ENCODE peak calls at places on chromosomes 12 and 14, in five cellular contexts. One of them, this sample, is unnamed.

GRCh38 chr12:16346931-16347330 is 514 bp upstream of the MGST1 start:
- DNase-seq in GM13977: no peak
- DNase-seq in right atrium auricular region: no peak
- DNase-seq in stimulated activated CD4-positive, alpha-beta T cell treated with anti-CD3 and anti-CD28 coated beads, Interleukin-12 subunit alpha, Interleukin-12 subunit beta, amount 100 ng/mL, for 48 hours: no peak
- DNase-seq in stimulated activated CD8-positive, alpha-beta memory T cell treated with anti-CD3 and anti-CD28 coated beads, Interleukin-15, amount 100 ng/mL, for 4 hours: no peak
- DNase-seq in this sample: no peak

GRCh38 chr14:100303179-100303578 is 3.1 kb downstream of the SLC25A29 start:
- DNase-seq in stimulated activated CD8-positive, alpha-beta memory T cell treated with anti-CD3 and anti-CD28 coated beads, Interleukin-15, amount 100 ng/mL, for 4 hours: no peak
- DNase-seq in stimulated activated CD4-positive, alpha-beta T cell treated with anti-CD3 and anti-CD28 coated beads, Interleukin-12 subunit alpha, Interleukin-12 subunit beta, amount 100 ng/mL, for 48 hours: no peak
- DNase-seq in right atrium auricular region: no peak
- DNase-seq in GM13977: no peak
- DNase-seq in this sample: peak; percentile 43

GRCh38 chr14:57854571-57854970 is 11.3 kb downstream of the SLC35F4 start:
- DNase-seq in stimulated activated CD4-positive, alpha-beta T cell treated with anti-CD3 and anti-CD28 coated beads, Interleukin-12 subunit alpha, Interleukin-12 subunit beta, amount 100 ng/mL, for 48 hours: no peak
- DNase-seq in right atrium auricular region: no peak
- DNase-seq in stimulated activated CD8-positive, alpha-beta memory T cell treated with anti-CD3 and anti-CD28 coated beads, Interleukin-15, amount 100 ng/mL, for 4 hours: no peak
- DNase-seq in GM13977: no peak
- DNase-seq in this sample: no peak

GRCh38 chr12:102300824-102301461 is 103.3 kb upstream of the PMCH start:
- DNase-seq in GM13977: peak; percentile 43
- DNase-seq in stimulated activated CD8-positive, alpha-beta memory T cell treated with anti-CD3 and anti-CD28 coated beads, Interleukin-15, amount 100 ng/mL, for 4 hours: no peak
- DNase-seq in stimulated activated CD4-positive, alpha-beta T cell treated with anti-CD3 and anti-CD28 coated beads, Interleukin-12 subunit alpha, Interleukin-12 subunit beta, amount 100 ng/mL, for 48 hours: no peak
- DNase-seq in right atrium auricular region: no peak
- DNase-seq in this sample: peak; percentile 70

GRCh38 chr14:44854114-44854513 is 107.6 kb downstream of the KLHL28 start:
- DNase-seq in right atrium auricular region: no peak
- DNase-seq in stimulated activated CD8-positive, alpha-beta memory T cell treated with anti-CD3 and anti-CD28 coated beads, Interleukin-15, amount 100 ng/mL, for 4 hours: no peak
- DNase-seq in GM13977: no peak
- DNase-seq in stimulated activated CD4-positive, alpha-beta T cell treated with anti-CD3 and anti-CD28 coated beads, Interleukin-12 subunit alpha, Interleukin-12 subunit beta, amount 100 ng/mL, for 48 hours: no peak
- DNase-seq in this sample: no peak

GRCh38 chr14:99080306-99080705 is 191.7 kb downstream of the BCL11B start:
- DNase-seq in right atrium auricular region: no peak
- DNase-seq in stimulated activated CD4-positive, alpha-beta T cell treated with anti-CD3 and anti-CD28 coated beads, Interleukin-12 subunit alpha, Interleukin-12 subunit beta, amount 100 ng/mL, for 48 hours: no peak
- DNase-seq in stimulated activated CD8-positive, alpha-beta memory T cell treated with anti-CD3 and anti-CD28 coated beads, Interleukin-15, amount 100 ng/mL, for 4 hours: no peak
- DNase-seq in GM13977: no peak
- DNase-seq in this sample: no peak

GRCh38 chr12:58176296-58176869 is 235.0 kb downstream of the ATP23 start:
- DNase-seq in stimulated activated CD4-positive, alpha-beta T cell treated with anti-CD3 and anti-CD28 coated beads, Interleukin-12 subunit alpha, Interleukin-12 subunit beta, amount 100 ng/mL, for 48 hours: no peak
- DNase-seq in stimulated activated CD8-positive, alpha-beta memory T cell treated with anti-CD3 and anti-CD28 coated beads, Interleukin-15, amount 100 ng/mL, for 4 hours: no peak
- DNase-seq in right atrium auricular region: no peak
- DNase-seq in GM13977: no peak
- DNase-seq in this sample: peak; percentile 40

GRCh38 chr14:59905193-59905592 is 14.8 kb upstream of the LRRC9 start:
- DNase-seq in GM13977: no peak
- DNase-seq in stimulated activated CD8-positive, alpha-beta memory T cell treated with anti-CD3 and anti-CD28 coated beads, Interleukin-15, amount 100 ng/mL, for 4 hours: no peak
- DNase-seq in stimulated activated CD4-positive, alpha-beta T cell treated with anti-CD3 and anti-CD28 coated beads, Interleukin-12 subunit alpha, Interleukin-12 subunit beta, amount 100 ng/mL, for 48 hours: no peak
- DNase-seq in right atrium auricular region: no peak
- DNase-seq in this sample: no peak

GRCh38 chr12:57840701-57841100 is 5.8 kb downstream of the CTDSP2 start:
- DNase-seq in stimulated activated CD8-positive, alpha-beta memory T cell treated with anti-CD3 and anti-CD28 coated beads, Interleukin-15, amount 100 ng/mL, for 4 hours: no peak
- DNase-seq in GM13977: no peak
- DNase-seq in stimulated activated CD4-positive, alpha-beta T cell treated with anti-CD3 and anti-CD28 coated beads, Interleukin-12 subunit alpha, Interleukin-12 subunit beta, amount 100 ng/mL, for 48 hours: no peak
- DNase-seq in right atrium auricular region: no peak
- DNase-seq in this sample: peak; percentile 30

GRCh38 chr12:89140580-89141236 is 211.6 kb downstream of the DUSP6 start:
- DNase-seq in stimulated activated CD4-positive, alpha-beta T cell treated with anti-CD3 and anti-CD28 coated beads, Interleukin-12 subunit alpha, Interleukin-12 subunit beta, amount 100 ng/mL, for 48 hours: no peak
- DNase-seq in right atrium auricular region: peak; percentile 63
- DNase-seq in GM13977: no peak
- DNase-seq in stimulated activated CD8-positive, alpha-beta memory T cell treated with anti-CD3 and anti-CD28 coated beads, Interleukin-15, amount 100 ng/mL, for 4 hours: no peak
- DNase-seq in this sample: peak; percentile 87

GRCh38 chr12:96094201-96094600 is 58.8 kb upstream of the LTA4H start:
- DNase-seq in GM13977: no peak
- DNase-seq in stimulated activated CD8-positive, alpha-beta memory T cell treated with anti-CD3 and anti-CD28 coated beads, Interleukin-15, amount 100 ng/mL, for 4 hours: no peak
- DNase-seq in stimulated activated CD4-positive, alpha-beta T cell treated with anti-CD3 and anti-CD28 coated beads, Interleukin-12 subunit alpha, Interleukin-12 subunit beta, amount 100 ng/mL, for 48 hours: no peak
- DNase-seq in right atrium auricular region: no peak
- DNase-seq in this sample: peak; percentile 10

GRCh38 chr12:23504043-23504442 is 445.4 kb downstream of the SOX5 start:
- DNase-seq in GM13977: no peak
- DNase-seq in right atrium auricular region: no peak
- DNase-seq in stimulated activated CD4-positive, alpha-beta T cell treated with anti-CD3 and anti-CD28 coated beads, Interleukin-12 subunit alpha, Interleukin-12 subunit beta, amount 100 ng/mL, for 48 hours: no peak
- DNase-seq in stimulated activated CD8-positive, alpha-beta memory T cell treated with anti-CD3 and anti-CD28 coated beads, Interleukin-15, amount 100 ng/mL, for 4 hours: no peak
- DNase-seq in this sample: no peak

GRCh38 chr14:64702493-64703392 is 1.5 kb upstream of the PLEKHG3 start:
- DNase-seq in right atrium auricular region: no peak
- DNase-seq in stimulated activated CD4-positive, alpha-beta T cell treated with anti-CD3 and anti-CD28 coated beads, Interleukin-12 subunit alpha, Interleukin-12 subunit beta, amount 100 ng/mL, for 48 hours: no peak
- DNase-seq in GM13977: no peak
- DNase-seq in stimulated activated CD8-positive, alpha-beta memory T cell treated with anti-CD3 and anti-CD28 coated beads, Interleukin-15, amount 100 ng/mL, for 4 hours: no peak
- DNase-seq in this sample: no peak

GRCh38 chr14:53571990-53572389 is 384.6 kb downstream of the BMP4 start:
- DNase-seq in stimulated activated CD4-positive, alpha-beta T cell treated with anti-CD3 and anti-CD28 coated beads, Interleukin-12 subunit alpha, Interleukin-12 subunit beta, amount 100 ng/mL, for 48 hours: no peak
- DNase-seq in GM13977: no peak
- DNase-seq in right atrium auricular region: no peak
- DNase-seq in stimulated activated CD8-positive, alpha-beta memory T cell treated with anti-CD3 and anti-CD28 coated beads, Interleukin-15, amount 100 ng/mL, for 4 hours: no peak
- DNase-seq in this sample: no peak

GRCh38 chr14:73125169-73125588 is 11.1 kb upstream of the PSEN1 start:
- DNase-seq in GM13977: no peak
- DNase-seq in right atrium auricular region: no peak
- DNase-seq in stimulated activated CD8-positive, alpha-beta memory T cell treated with anti-CD3 and anti-CD28 coated beads, Interleukin-15, amount 100 ng/mL, for 4 hours: no peak
- DNase-seq in stimulated activated CD4-positive, alpha-beta T cell treated with anti-CD3 and anti-CD28 coated beads, Interleukin-12 subunit alpha, Interleukin-12 subunit beta, amount 100 ng/mL, for 48 hours: no peak
- DNase-seq in this sample: no peak

GRCh38 chr12:64083285-64084210 is 138.5 kb downstream of the KICS2 start:
- DNase-seq in right atrium auricular region: peak; percentile 85
- DNase-seq in GM13977: no peak
- DNase-seq in stimulated activated CD4-positive, alpha-beta T cell treated with anti-CD3 and anti-CD28 coated beads, Interleukin-12 subunit alpha, Interleukin-12 subunit beta, amount 100 ng/mL, for 48 hours: no peak
- DNase-seq in stimulated activated CD8-positive, alpha-beta memory T cell treated with anti-CD3 and anti-CD28 coated beads, Interleukin-15, amount 100 ng/mL, for 4 hours: no peak
- DNase-seq in this sample: peak; percentile 94

GRCh38 chr14:102827716-102828115 is 50.5 kb downstream of the TRAF3 start:
- DNase-seq in stimulated activated CD8-positive, alpha-beta memory T cell treated with anti-CD3 and anti-CD28 coated beads, Interleukin-15, amount 100 ng/mL, for 4 hours: no peak
- DNase-seq in stimulated activated CD4-positive, alpha-beta T cell treated with anti-CD3 and anti-CD28 coated beads, Interleukin-12 subunit alpha, Interleukin-12 subunit beta, amount 100 ng/mL, for 48 hours: no peak
- DNase-seq in GM13977: no peak
- DNase-seq in right atrium auricular region: no peak
- DNase-seq in this sample: peak; percentile 13

GRCh38 chr12:93950321-93950720 is 198.1 kb upstream of the PLXNC1 start:
- DNase-seq in GM13977: no peak
- DNase-seq in right atrium auricular region: no peak
- DNase-seq in stimulated activated CD4-positive, alpha-beta T cell treated with anti-CD3 and anti-CD28 coated beads, Interleukin-12 subunit alpha, Interleukin-12 subunit beta, amount 100 ng/mL, for 48 hours: no peak
- DNase-seq in stimulated activated CD8-positive, alpha-beta memory T cell treated with anti-CD3 and anti-CD28 coated beads, Interleukin-15, amount 100 ng/mL, for 4 hours: no peak
- DNase-seq in this sample: no peak

GRCh38 chr14:61178226-61179060 is 102.7 kb downstream of the TMEM30B start:
- DNase-seq in GM13977: no peak
- DNase-seq in stimulated activated CD4-positive, alpha-beta T cell treated with anti-CD3 and anti-CD28 coated beads, Interleukin-12 subunit alpha, Interleukin-12 subunit beta, amount 100 ng/mL, for 48 hours: peak; percentile 42
- DNase-seq in stimulated activated CD8-positive, alpha-beta memory T cell treated with anti-CD3 and anti-CD28 coated beads, Interleukin-15, amount 100 ng/mL, for 4 hours: no peak
- DNase-seq in right atrium auricular region: no peak
- DNase-seq in this sample: peak; percentile 99

GRCh38 chr12:109695420-109695819 is 18.2 kb upstream of the FAM222A start:
- DNase-seq in GM13977: no peak
- DNase-seq in stimulated activated CD4-positive, alpha-beta T cell treated with anti-CD3 and anti-CD28 coated beads, Interleukin-12 subunit alpha, Interleukin-12 subunit beta, amount 100 ng/mL, for 48 hours: no peak
- DNase-seq in stimulated activated CD8-positive, alpha-beta memory T cell treated with anti-CD3 and anti-CD28 coated beads, Interleukin-15, amount 100 ng/mL, for 4 hours: no peak
- DNase-seq in right atrium auricular region: no peak
- DNase-seq in this sample: no peak

GRCh38 chr14:86574026-86574777 is 1044.3 kb downstream of the FLRT2 start:
- DNase-seq in GM13977: no peak
- DNase-seq in stimulated activated CD4-positive, alpha-beta T cell treated with anti-CD3 and anti-CD28 coated beads, Interleukin-12 subunit alpha, Interleukin-12 subunit beta, amount 100 ng/mL, for 48 hours: no peak
- DNase-seq in right atrium auricular region: no peak
- DNase-seq in stimulated activated CD8-positive, alpha-beta memory T cell treated with anti-CD3 and anti-CD28 coated beads, Interleukin-15, amount 100 ng/mL, for 4 hours: no peak
- DNase-seq in this sample: peak; percentile 71

GRCh38 chr12:123038966-123039365 is 58.5 kb downstream of the ARL6IP4 start:
- DNase-seq in GM13977: no peak
- DNase-seq in stimulated activated CD4-positive, alpha-beta T cell treated with anti-CD3 and anti-CD28 coated beads, Interleukin-12 subunit alpha, Interleukin-12 subunit beta, amount 100 ng/mL, for 48 hours: no peak
- DNase-seq in stimulated activated CD8-positive, alpha-beta memory T cell treated with anti-CD3 and anti-CD28 coated beads, Interleukin-15, amount 100 ng/mL, for 4 hours: no peak
- DNase-seq in right atrium auricular region: no peak
- DNase-seq in this sample: no peak

GRCh38 chr12:117540011-117540410 is 178.6 kb upstream of the NOS1 start:
- DNase-seq in right atrium auricular region: no peak
- DNase-seq in GM13977: no peak
- DNase-seq in stimulated activated CD4-positive, alpha-beta T cell treated with anti-CD3 and anti-CD28 coated beads, Interleukin-12 subunit alpha, Interleukin-12 subunit beta, amount 100 ng/mL, for 48 hours: no peak
- DNase-seq in stimulated activated CD8-positive, alpha-beta memory T cell treated with anti-CD3 and anti-CD28 coated beads, Interleukin-15, amount 100 ng/mL, for 4 hours: no peak
- DNase-seq in this sample: no peak

GRCh38 chr14:21917699-21918436 is 244.2 kb upstream of the OR4E1 start:
- DNase-seq in GM13977: peak; percentile 14
- DNase-seq in right atrium auricular region: no peak
- DNase-seq in stimulated activated CD8-positive, alpha-beta memory T cell treated with anti-CD3 and anti-CD28 coated beads, Interleukin-15, amount 100 ng/mL, for 4 hours: peak; percentile 24
- DNase-seq in stimulated activated CD4-positive, alpha-beta T cell treated with anti-CD3 and anti-CD28 coated beads, Interleukin-12 subunit alpha, Interleukin-12 subunit beta, amount 100 ng/mL, for 48 hours: peak; percentile 69
- DNase-seq in this sample: peak; percentile 10

GRCh38 chr12:118493962-118494361 is 117.6 kb downstream of the SUDS3 start:
- DNase-seq in stimulated activated CD8-positive, alpha-beta memory T cell treated with anti-CD3 and anti-CD28 coated beads, Interleukin-15, amount 100 ng/mL, for 4 hours: no peak
- DNase-seq in right atrium auricular region: no peak
- DNase-seq in GM13977: no peak
- DNase-seq in stimulated activated CD4-positive, alpha-beta T cell treated with anti-CD3 and anti-CD28 coated beads, Interleukin-12 subunit alpha, Interleukin-12 subunit beta, amount 100 ng/mL, for 48 hours: no peak
- DNase-seq in this sample: no peak

GRCh38 chr14:81246561-81247270 is 26.0 kb upstream of the GTF2A1 start:
- DNase-seq in GM13977: no peak
- DNase-seq in right atrium auricular region: no peak
- DNase-seq in stimulated activated CD8-positive, alpha-beta memory T cell treated with anti-CD3 and anti-CD28 coated beads, Interleukin-15, amount 100 ng/mL, for 4 hours: no peak
- DNase-seq in stimulated activated CD4-positive, alpha-beta T cell treated with anti-CD3 and anti-CD28 coated beads, Interleukin-12 subunit alpha, Interleukin-12 subunit beta, amount 100 ng/mL, for 48 hours: no peak
- DNase-seq in this sample: peak; percentile 76

GRCh38 chr12:75568387-75568786 is 57.0 kb upstream of the KRR1 start:
- DNase-seq in stimulated activated CD4-positive, alpha-beta T cell treated with anti-CD3 and anti-CD28 coated beads, Interleukin-12 subunit alpha, Interleukin-12 subunit beta, amount 100 ng/mL, for 48 hours: no peak
- DNase-seq in stimulated activated CD8-positive, alpha-beta memory T cell treated with anti-CD3 and anti-CD28 coated beads, Interleukin-15, amount 100 ng/mL, for 4 hours: no peak
- DNase-seq in right atrium auricular region: no peak
- DNase-seq in GM13977: no peak
- DNase-seq in this sample: peak; percentile 18

GRCh38 chr14:74913986-74914573 is 9.0 kb downstream of the RPS6KL1 start:
- DNase-seq in right atrium auricular region: peak; percentile 84
- DNase-seq in GM13977: peak; percentile 75
- DNase-seq in stimulated activated CD4-positive, alpha-beta T cell treated with anti-CD3 and anti-CD28 coated beads, Interleukin-12 subunit alpha, Interleukin-12 subunit beta, amount 100 ng/mL, for 48 hours: no peak
- DNase-seq in stimulated activated CD8-positive, alpha-beta memory T cell treated with anti-CD3 and anti-CD28 coated beads, Interleukin-15, amount 100 ng/mL, for 4 hours: no peak
- DNase-seq in this sample: peak; percentile 74

GRCh38 chr12:26032719-26033241 is 74.3 kb downstream of the RASSF8 start:
- DNase-seq in right atrium auricular region: no peak
- DNase-seq in stimulated activated CD8-positive, alpha-beta memory T cell treated with anti-CD3 and anti-CD28 coated beads, Interleukin-15, amount 100 ng/mL, for 4 hours: no peak
- DNase-seq in stimulated activated CD4-positive, alpha-beta T cell treated with anti-CD3 and anti-CD28 coated beads, Interleukin-12 subunit alpha, Interleukin-12 subunit beta, amount 100 ng/mL, for 48 hours: no peak
- DNase-seq in GM13977: no peak
- DNase-seq in this sample: peak; percentile 60

GRCh38 chr14:66944872-66945271 is 244.4 kb upstream of the GARIN2 start:
- DNase-seq in stimulated activated CD4-positive, alpha-beta T cell treated with anti-CD3 and anti-CD28 coated beads, Interleukin-12 subunit alpha, Interleukin-12 subunit beta, amount 100 ng/mL, for 48 hours: no peak
- DNase-seq in right atrium auricular region: no peak
- DNase-seq in GM13977: no peak
- DNase-seq in stimulated activated CD8-positive, alpha-beta memory T cell treated with anti-CD3 and anti-CD28 coated beads, Interleukin-15, amount 100 ng/mL, for 4 hours: no peak
- DNase-seq in this sample: peak; percentile 25

GRCh38 chr12:12278899-12279298 is 12.1 kb upstream of the LRP6 start:
- DNase-seq in right atrium auricular region: no peak
- DNase-seq in GM13977: no peak
- DNase-seq in stimulated activated CD8-positive, alpha-beta memory T cell treated with anti-CD3 and anti-CD28 coated beads, Interleukin-15, amount 100 ng/mL, for 4 hours: no peak
- DNase-seq in stimulated activated CD4-positive, alpha-beta T cell treated with anti-CD3 and anti-CD28 coated beads, Interleukin-12 subunit alpha, Interleukin-12 subunit beta, amount 100 ng/mL, for 48 hours: no peak
- DNase-seq in this sample: peak; percentile 41

GRCh38 chr12:76374395-76375020 is 26.3 kb upstream of the BBS10 start:
- DNase-seq in stimulated activated CD4-positive, alpha-beta T cell treated with anti-CD3 and anti-CD28 coated beads, Interleukin-12 subunit alpha, Interleukin-12 subunit beta, amount 100 ng/mL, for 48 hours: no peak
- DNase-seq in stimulated activated CD8-positive, alpha-beta memory T cell treated with anti-CD3 and anti-CD28 coated beads, Interleukin-15, amount 100 ng/mL, for 4 hours: no peak
- DNase-seq in right atrium auricular region: no peak
- DNase-seq in GM13977: no peak
- DNase-seq in this sample: peak; percentile 55

GRCh38 chr14:50085570-50086315 is 30.6 kb downstream of the VCPKMT start:
- DNase-seq in GM13977: peak; percentile 70
- DNase-seq in stimulated activated CD4-positive, alpha-beta T cell treated with anti-CD3 and anti-CD28 coated beads, Interleukin-12 subunit alpha, Interleukin-12 subunit beta, amount 100 ng/mL, for 48 hours: no peak
- DNase-seq in right atrium auricular region: no peak
- DNase-seq in stimulated activated CD8-positive, alpha-beta memory T cell treated with anti-CD3 and anti-CD28 coated beads, Interleukin-15, amount 100 ng/mL, for 4 hours: no peak
- DNase-seq in this sample: peak; percentile 92

GRCh38 chr12:93243689-93244513 is 133.8 kb upstream of the NUDT4 start:
- DNase-seq in right atrium auricular region: no peak
- DNase-seq in stimulated activated CD4-positive, alpha-beta T cell treated with anti-CD3 and anti-CD28 coated beads, Interleukin-12 subunit alpha, Interleukin-12 subunit beta, amount 100 ng/mL, for 48 hours: no peak
- DNase-seq in GM13977: no peak
- DNase-seq in stimulated activated CD8-positive, alpha-beta memory T cell treated with anti-CD3 and anti-CD28 coated beads, Interleukin-15, amount 100 ng/mL, for 4 hours: no peak
- DNase-seq in this sample: peak; percentile 79

GRCh38 chr12:79841248-79841877 is 93.5 kb downstream of the PPP1R12A start:
- DNase-seq in stimulated activated CD4-positive, alpha-beta T cell treated with anti-CD3 and anti-CD28 coated beads, Interleukin-12 subunit alpha, Interleukin-12 subunit beta, amount 100 ng/mL, for 48 hours: no peak
- DNase-seq in stimulated activated CD8-positive, alpha-beta memory T cell treated with anti-CD3 and anti-CD28 coated beads, Interleukin-15, amount 100 ng/mL, for 4 hours: no peak
- DNase-seq in GM13977: no peak
- DNase-seq in right atrium auricular region: no peak
- DNase-seq in this sample: no peak

GRCh38 chr12:122382919-122383350 is 39.5 kb downstream of the CLIP1 start:
- DNase-seq in stimulated activated CD8-positive, alpha-beta memory T cell treated with anti-CD3 and anti-CD28 coated beads, Interleukin-15, amount 100 ng/mL, for 4 hours: no peak
- DNase-seq in GM13977: no peak
- DNase-seq in right atrium auricular region: no peak
- DNase-seq in stimulated activated CD4-positive, alpha-beta T cell treated with anti-CD3 and anti-CD28 coated beads, Interleukin-12 subunit alpha, Interleukin-12 subunit beta, amount 100 ng/mL, for 48 hours: no peak
- DNase-seq in this sample: no peak

GRCh38 chr12:121189061-121189886 is 20.7 kb upstream of the P2RX4 start:
- DNase-seq in stimulated activated CD4-positive, alpha-beta T cell treated with anti-CD3 and anti-CD28 coated beads, Interleukin-12 subunit alpha, Interleukin-12 subunit beta, amount 100 ng/mL, for 48 hours: no peak
- DNase-seq in stimulated activated CD8-positive, alpha-beta memory T cell treated with anti-CD3 and anti-CD28 coated beads, Interleukin-15, amount 100 ng/mL, for 4 hours: no peak
- DNase-seq in GM13977: no peak
- DNase-seq in right atrium auricular region: no peak
- DNase-seq in this sample: no peak

GRCh38 chr12:131309700-131310099 is 356.0 kb downstream of the ADGRD1 start:
- DNase-seq in stimulated activated CD4-positive, alpha-beta T cell treated with anti-CD3 and anti-CD28 coated beads, Interleukin-12 subunit alpha, Interleukin-12 subunit beta, amount 100 ng/mL, for 48 hours: no peak
- DNase-seq in stimulated activated CD8-positive, alpha-beta memory T cell treated with anti-CD3 and anti-CD28 coated beads, Interleukin-15, amount 100 ng/mL, for 4 hours: no peak
- DNase-seq in right atrium auricular region: no peak
- DNase-seq in GM13977: no peak
- DNase-seq in this sample: no peak

This sample was measured in EH.